ENCODE peak calls at places on chromosomes 2 and 18, in six cellular contexts. Z is GM12891, N is A549, J is body of pancreas, S is HCT116, G is NB4. M is an unnamed sample.

GRCh38 chr18:48441405-48441881 is 32.3 kb upstream of the ZBTB7C start:
- DNase-seq in Z (no peak), N (no peak), J (no peak), S (no peak), G (no peak), M (no peak)

GRCh38 chr2:239257511-239257937 is 143.3 kb downstream of the HDAC4 start:
- DNase-seq in Z (no peak), N (no peak), J (no peak), S (peak; percentile 53), G (peak; percentile 93), M (peak; percentile 73)

GRCh38 chr2:222673883-222674282 is 2.4 kb downstream of the MOGAT1 start:
- DNase-seq in Z (no peak), N (peak; percentile 29), J (no peak), S (no peak), G (peak; percentile 34), M (no peak)

GRCh38 chr2:8797682-8798081 is 39.7 kb downstream of the KIDINS220 start:
- DNase-seq in Z (no peak), N (no peak), J (no peak), S (no peak), G (no peak), M (peak; percentile 9)

GRCh38 chr2:52934354-52934898 is 833.2 kb upstream of the CHAC2 start:
- DNase-seq in Z (no peak), N (peak; percentile 37), J (peak; percentile 35), S (peak; percentile 91), G (no peak), M (peak; percentile 3)

GRCh38 chr2:233940376-233941276 is 23.5 kb downstream of the TRPM8 start:
- DNase-seq in Z (no peak), N (no peak), J (no peak), S (no peak), G (no peak), M (no peak)

GRCh38 chr18:3664563-3665178 is 214.7 kb downstream of the TGIF1 start:
- DNase-seq in Z (no peak), N (peak; percentile 54), J (no peak), S (no peak), G (peak; percentile 64), M (no peak)

GRCh38 chr18:50969448-50969847 is 1.6 kb downstream of the ELAC1 start:
- DNase-seq in Z (no peak), N (no peak), J (no peak), S (no peak), G (no peak), M (no peak)

GRCh38 chr2:25473131-25473530 is 131.4 kb upstream of the DNMT3A start:
- DNase-seq in Z (no peak), N (no peak), J (no peak), S (no peak), G (no peak), M (no peak)

GRCh38 chr18:76452357-76452756 is 42.7 kb downstream of the ZNF516 start:
- DNase-seq in Z (no peak), N (no peak), J (no peak), S (no peak), G (peak; percentile 56), M (no peak)

GRCh38 chr18:3460823-3461398 is 10.9 kb downstream of the TGIF1 start:
- DNase-seq in Z (no peak), N (no peak), J (no peak), S (no peak), G (no peak), M (no peak)

GRCh38 chr18:54222922-54223567 is 1.4 kb downstream of the MBD2 start:
- DNase-seq in Z (no peak), N (peak; percentile 11), J (no peak), S (peak; percentile 12), G (peak; percentile 26), M (no peak)

GRCh38 chr2:191612496-191612895 is 65.4 kb upstream of the NABP1 start:
- DNase-seq in Z (no peak), N (peak; percentile 66), J (no peak), S (no peak), G (no peak), M (no peak)

GRCh38 chr2:74399785-74400184 is 19.7 kb upstream of the DCTN1 start:
- DNase-seq in Z (no peak), N (peak; percentile 56), J (no peak), S (peak; percentile 51), G (peak; percentile 72), M (no peak)

GRCh38 chr18:74132201-74132600 is 15.4 kb downstream of the FBXO15 start:
- DNase-seq in Z (no peak), N (no peak), J (no peak), S (no peak), G (no peak), M (no peak)

DNA sequence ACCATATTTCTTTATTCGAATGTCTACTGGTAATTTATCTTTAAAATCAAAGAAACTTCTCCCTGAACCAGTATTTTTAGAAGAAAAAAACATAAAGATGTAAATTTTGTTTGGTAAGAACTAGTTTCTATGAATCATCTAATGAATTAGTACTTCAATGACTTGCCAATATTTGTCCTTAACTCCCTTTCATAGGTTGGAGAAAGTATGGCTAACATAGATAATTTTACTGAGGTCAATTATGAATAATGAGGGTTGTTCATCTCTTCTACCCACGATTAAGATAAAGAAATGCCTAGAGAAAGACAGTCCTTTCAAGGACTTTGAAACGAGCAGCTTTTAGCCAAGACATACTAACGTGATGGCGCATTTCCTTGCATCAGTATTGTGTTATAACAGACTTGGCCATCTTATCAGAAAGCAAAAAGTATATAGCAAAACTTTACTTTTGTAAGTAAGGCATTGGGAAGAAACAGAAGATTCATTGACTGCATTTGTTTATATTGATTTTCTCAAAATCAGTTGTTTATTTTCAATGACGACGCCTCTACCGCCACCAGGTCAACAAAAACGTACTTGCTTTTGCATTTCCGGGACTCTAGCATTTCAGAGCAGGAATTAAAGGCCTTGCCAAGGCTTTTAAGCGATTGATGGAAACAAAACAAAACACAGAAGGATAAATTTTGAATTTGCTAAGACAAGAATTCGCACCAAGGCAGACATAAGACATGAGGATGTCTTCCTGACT is 997 bp downstream of the RBM43 start:
- DNase-seq in Z (no peak), N (no peak), J (no peak), S (no peak), G (no peak), M (no peak)
- TF ChIP-seq POLR2A in Z (no peak), N (no peak), J (no peak), S (no peak), G (no peak), M (no peak)

DNA sequence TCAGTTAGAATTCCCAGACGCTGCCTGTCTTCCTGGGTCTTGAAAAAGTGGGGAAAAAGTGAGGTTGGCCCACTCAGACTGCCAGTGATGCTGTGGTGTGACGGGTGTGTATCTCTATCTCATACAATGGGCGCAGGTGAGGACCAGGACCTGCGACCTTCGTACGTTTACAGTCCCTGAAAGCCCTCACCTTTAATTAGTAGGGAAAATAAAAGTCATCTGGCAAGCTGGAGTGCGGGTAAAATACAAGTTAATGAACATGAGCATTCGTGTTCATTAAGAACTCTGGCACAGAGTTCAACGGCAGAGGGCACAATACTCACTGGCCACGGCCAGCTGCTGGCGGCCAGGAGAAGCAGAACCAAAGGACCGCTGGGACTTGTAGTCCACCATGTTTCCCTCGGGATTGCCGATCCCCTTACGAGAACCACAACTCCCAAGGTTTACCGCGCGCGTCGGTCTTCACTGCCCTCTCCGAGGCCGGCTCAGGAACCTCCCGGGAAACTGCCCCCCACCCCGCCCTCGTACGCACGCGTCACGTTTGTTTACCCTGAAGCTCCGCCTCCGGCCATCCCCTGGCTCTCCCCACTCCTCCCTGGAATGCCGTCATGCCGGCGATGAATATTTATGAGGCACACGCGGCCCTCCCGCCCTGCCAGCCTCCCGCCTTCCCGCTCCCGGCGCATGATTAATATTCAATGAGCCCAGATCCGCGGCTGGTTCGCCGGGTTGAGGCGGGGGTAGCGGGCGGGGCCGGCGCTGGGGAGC is 486 bp upstream of the PHLPP1 start:
- DNase-seq in Z (peak; percentile 73), N (peak; percentile 99), J (peak; percentile 99), S (peak; percentile 99), G (peak; percentile 100), M (peak; percentile 90)
- TF ChIP-seq POLR2A in Z (no peak), N (no peak), J (no peak), S (no peak), G (no peak), M (no peak)

DNA sequence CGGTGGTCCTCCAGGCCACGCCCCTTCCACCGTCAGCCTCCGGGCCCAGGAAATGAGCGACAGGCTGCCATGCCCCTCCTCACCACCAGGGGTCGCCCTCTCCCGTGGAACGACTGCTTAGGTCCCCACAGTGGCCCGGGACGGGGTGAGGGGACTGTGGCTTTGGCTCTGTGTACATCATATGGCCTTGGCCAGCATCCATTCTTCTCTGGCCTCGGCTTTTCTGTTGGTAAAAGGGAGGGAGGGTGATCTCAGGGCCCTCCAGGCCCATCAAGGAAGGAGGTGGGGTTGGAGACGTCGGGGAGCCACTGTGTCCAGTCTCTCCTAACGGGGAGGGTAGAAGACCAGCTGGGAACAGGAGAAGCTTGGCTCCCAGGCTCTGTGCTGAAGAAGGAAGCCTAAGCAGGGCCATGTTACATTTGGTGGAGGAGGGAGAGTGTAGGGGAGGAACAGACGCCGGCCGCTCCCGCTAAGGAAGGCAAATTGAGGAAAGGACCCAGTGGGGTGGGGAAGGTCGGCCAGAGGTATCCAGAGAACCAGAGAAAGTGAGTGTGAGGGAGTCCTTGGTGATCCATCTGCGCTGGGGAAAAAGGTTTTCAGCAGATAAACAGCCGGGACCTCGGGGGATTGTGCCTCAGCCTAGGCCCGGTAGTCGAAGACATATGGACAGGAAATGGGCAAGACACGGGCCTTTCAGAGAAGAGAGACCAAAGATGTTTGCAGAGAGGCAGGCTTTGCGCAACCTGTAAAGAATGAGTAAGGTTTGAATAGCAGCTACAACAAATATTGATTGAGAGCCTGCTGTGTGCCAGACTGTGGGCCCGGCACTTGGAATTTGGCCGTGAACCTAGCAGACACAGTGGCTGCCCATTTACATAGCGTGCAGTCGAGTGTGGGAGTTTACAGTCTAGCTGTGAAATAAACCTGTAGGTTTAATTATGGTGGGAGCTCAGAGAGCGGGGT is 2.5 kb downstream of the SH2D6 start:
- DNase-seq in Z (peak; percentile 88), N (peak; percentile 98), J (peak; percentile 98), S (no peak), G (peak; percentile 94), M (peak; percentile 71)
- TF ChIP-seq POLR2A in Z (no peak), N (no peak), J (no peak), S (no peak), G (peak; percentile 3), M (no peak)

GRCh38 chr2:175648577-175649063 is 353.4 kb downstream of the LNPK start:
- DNase-seq in Z (no peak), N (no peak), J (no peak), S (no peak), G (no peak), M (no peak)
- TF ChIP-seq POLR2A in Z (no peak), N (no peak), J (no peak), S (no peak), G (no peak), M (no peak)

DNA sequence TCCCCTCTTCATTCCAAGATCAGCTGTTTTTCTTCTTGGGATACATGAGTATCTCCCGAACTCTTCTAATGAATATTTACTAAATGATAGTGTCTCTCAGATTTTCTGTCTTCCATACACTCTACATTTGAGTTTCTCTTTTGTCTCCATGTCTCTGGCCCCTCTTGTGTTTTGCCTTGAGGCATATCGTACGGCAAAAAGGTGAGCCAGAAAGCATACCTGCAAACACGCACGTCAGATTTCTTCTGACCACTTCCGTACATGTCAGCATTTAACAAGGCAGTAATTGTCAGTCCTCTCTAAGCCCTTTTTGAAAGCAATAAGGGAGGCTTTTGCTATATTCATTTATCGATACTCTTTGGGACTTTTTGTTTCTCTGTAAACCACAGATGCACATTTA is 82.4 kb downstream of the FEZ2 start:
- DNase-seq in Z (no peak), N (no peak), J (no peak), S (no peak), G (no peak), M (no peak)
- TF ChIP-seq POLR2A in Z (no peak), N (no peak), J (no peak), S (no peak), G (no peak), M (no peak)